ENCODE peak calls at places on chromosomes 5 and 9, in eight cellular contexts. B is T-helper 22 cell; A is stimulated activated CD4-positive, alpha-beta T cell treated with anti-CD3 and anti-CD28 coated beads, Interleukin-12 subunit alpha, Interleukin-12 subunit beta, amount 100 ng/mL, for 4 hours; G is heart right ventricle; P is midbrain; X is activated T-cell treated with anti-CD3 and anti-CD28 coated beads for 1 hour; E is adrenal gland; F is hypothalamus. O is an unnamed sample.

GRCh38 chr5:69209607-69210006 is 20.2 kb downstream of the CENPH start:
- DNase-seq in B (no peak), A (no peak), G (no peak), P (no peak), X (no peak), E (no peak), F (no peak), O (no peak)

GRCh38 chr5:442335-443238 is at the start of gene EXOC3:
- DNase-seq in B (peak; percentile 48), A (peak; percentile 76), G (peak; percentile 80), P (peak; percentile 81), X (peak; percentile 63), E (peak; percentile 67), F (peak; percentile 22), O (peak; percentile 70)

GRCh38 chr9:96514108-96514824 is 64.3 kb downstream of the HABP4 start:
- DNase-seq in B (no peak), A (no peak), G (no peak), P (no peak), X (no peak), E (no peak), F (no peak), O (no peak)

GRCh38 chr9:133323211-133323610 is 12.8 kb downstream of the SURF6 start:
- DNase-seq in B (no peak), A (no peak), G (no peak), P (no peak), X (no peak), E (no peak), F (no peak), O (no peak)

GRCh38 chr9:108443278-108443633 is 412.5 kb downstream of the ACTL7B start:
- DNase-seq in B (no peak), A (no peak), G (no peak), P (no peak), X (no peak), E (no peak), F (no peak), O (no peak)

GRCh38 chr5:115838885-115839518 is 2.4 kb downstream of the ATG12 start:
- DNase-seq in B (no peak), A (peak; percentile 12), G (no peak), P (peak; percentile 58), X (no peak), E (peak; percentile 23), F (no peak), O (no peak)

GRCh38 chr9:92609142-92609500 is 60.8 kb downstream of the IPPK start:
- DNase-seq in B (no peak), A (no peak), G (no peak), P (no peak), X (no peak), E (no peak), F (no peak), O (no peak)

GRCh38 chr5:98557921-98558320 is 215.5 kb upstream of the RGMB start:
- DNase-seq in B (no peak), A (no peak), G (no peak), P (no peak), X (no peak), E (no peak), F (no peak), O (no peak)

GRCh38 chr5:151820903-151821302 is 49.1 kb downstream of the G3BP1 start:
- DNase-seq in B (no peak), A (no peak), G (no peak), P (peak; percentile 9), X (no peak), E (no peak), F (no peak), O (no peak)

GRCh38 chr5:89929834-89930233 is 479.7 kb downstream of the CETN3 start:
- DNase-seq in B (no peak), A (no peak), G (no peak), P (no peak), X (no peak), E (no peak), F (no peak), O (no peak)

GRCh38 chr5:163362806-163363788 is 74.3 kb upstream of the CCNG1 start:
- DNase-seq in B (no peak), A (no peak), G (no peak), P (no peak), X (no peak), E (no peak), F (no peak), O (no peak)

GRCh38 chr9:80061940-80062339 is 490.2 kb downstream of the TLE4 start:
- DNase-seq in B (no peak), A (no peak), G (no peak), P (no peak), X (no peak), E (peak; percentile 26), F (no peak), O (no peak)

GRCh38 chr5:77168884-77169254 is 41.6 kb upstream of the PDE8B start:
- DNase-seq in B (no peak), A (no peak), G (no peak), P (no peak), X (no peak), E (peak; percentile 27), F (no peak), O (no peak)

GRCh38 chr9:95511952-95512750 is 4.6 kb downstream of the PTCH1 start:
- DNase-seq in B (no peak), A (no peak), G (no peak), P (no peak), X (no peak), E (no peak), F (no peak), O (no peak)

GRCh38 chr5:76787237-76787636 is 31.6 kb upstream of the F2RL1 start:
- DNase-seq in B (no peak), A (no peak), G (no peak), P (no peak), X (no peak), E (no peak), F (no peak), O (no peak)

GRCh38 chr5:151770383-151771258 is 1.1 kb upstream of the G3BP1 start:
- DNase-seq in B (no peak), A (peak; percentile 63), G (peak; percentile 77), P (peak; percentile 63), X (peak; percentile 36), E (peak; percentile 89), F (peak; percentile 34), O (no peak)

GRCh38 chr5:128035689-128036088 is 47.9 kb upstream of the SLC12A2 start:
- DNase-seq in B (no peak), A (no peak), G (no peak), P (no peak), X (no peak), E (no peak), F (no peak), O (no peak)

GRCh38 chr9:24801344-24801743 is 255.6 kb upstream of the IZUMO3 start:
- DNase-seq in B (no peak), A (no peak), G (no peak), P (no peak), X (no peak), E (no peak), F (no peak), O (no peak)

GRCh38 chr5:2207966-2208544 is 325.3 kb upstream of the IRX4 start:
- DNase-seq in B (no peak), A (no peak), G (peak; percentile 27), P (peak; percentile 40), X (no peak), E (peak; percentile 38), F (peak; percentile 1), O (no peak)

GRCh38 chr5:77846422-77847128 is 70.4 kb upstream of the TBCA start:
- DNase-seq in B (no peak), A (no peak), G (no peak), P (no peak), X (no peak), E (no peak), F (no peak), O (no peak)

GRCh38 chr5:68542207-68542606 is 326.7 kb downstream of the PIK3R1 start:
- DNase-seq in B (no peak), A (no peak), G (no peak), P (no peak), X (no peak), E (no peak), F (no peak), O (no peak)

GRCh38 chr9:78213696-78214095 is 22.2 kb upstream of the CEP78 start:
- DNase-seq in B (no peak), A (no peak), G (no peak), P (peak; percentile 79), X (no peak), E (no peak), F (no peak), O (no peak)

GRCh38 chr9:121196389-121196788 is 5.3 kb downstream of the RAB14 start:
- DNase-seq in B (no peak), A (no peak), G (no peak), P (no peak), X (no peak), E (no peak), F (no peak), O (no peak)

GRCh38 chr5:121695307-121695706 is 156.4 kb upstream of the FTMT start:
- DNase-seq in B (no peak), A (no peak), G (no peak), P (no peak), X (no peak), E (no peak), F (no peak), O (no peak)

GRCh38 chr9:33718987-33719386 is 76.4 kb upstream of the PRSS3 start:
- DNase-seq in B (no peak), A (no peak), G (peak; percentile 10), P (no peak), X (no peak), E (peak; percentile 38), F (no peak), O (no peak)